ENCODE peak calls at places on chromosome 6, in seven cellular contexts. One of them, this sample, is unnamed.

GRCh38 chr6:3899061-3899460 is 49.9 kb downstream of the FAM50B start:
- DNase-seq in CD4-positive, alpha-beta T cell: no peak
- DNase-seq in fibroblast of lung: no peak
- DNase-seq in NCI-H1092: no peak
- DNase-seq in fibroblast of pulmonary artery: no peak
- DNase-seq in CD8-positive, alpha-beta T cell: no peak
- DNase-seq in activated T-cell treated with anti-CD3 and anti-CD28 coated beads for 1 hour: no peak
- DNase-seq in this sample: no peak

GRCh38 chr6:35083507-35083906 is 57.6 kb downstream of the TCP11 start:
- DNase-seq in CD4-positive, alpha-beta T cell: no peak
- DNase-seq in CD8-positive, alpha-beta T cell: no peak
- DNase-seq in NCI-H1092: no peak
- DNase-seq in fibroblast of pulmonary artery: no peak
- DNase-seq in activated T-cell treated with anti-CD3 and anti-CD28 coated beads for 1 hour: no peak
- DNase-seq in fibroblast of lung: no peak
- DNase-seq in this sample: no peak

GRCh38 chr6:12182676-12183075 is 107.5 kb upstream of the EDN1 start:
- DNase-seq in fibroblast of pulmonary artery: no peak
- DNase-seq in NCI-H1092: no peak
- DNase-seq in CD8-positive, alpha-beta T cell: no peak
- DNase-seq in activated T-cell treated with anti-CD3 and anti-CD28 coated beads for 1 hour: no peak
- DNase-seq in fibroblast of lung: peak
- DNase-seq in CD4-positive, alpha-beta T cell: no peak
- DNase-seq in this sample: no peak

GRCh38 chr6:40874495-40874894 is 164.5 kb downstream of the UNC5CL start:
- DNase-seq in activated T-cell treated with anti-CD3 and anti-CD28 coated beads for 1 hour: no peak
- DNase-seq in fibroblast of pulmonary artery: no peak
- DNase-seq in fibroblast of lung: no peak
- DNase-seq in CD8-positive, alpha-beta T cell: no peak
- DNase-seq in CD4-positive, alpha-beta T cell: no peak
- DNase-seq in NCI-H1092: no peak
- DNase-seq in this sample: no peak

GRCh38 chr6:83735461-83735860 is 26.6 kb upstream of the SNAP91 start:
- DNase-seq in NCI-H1092: no peak
- DNase-seq in fibroblast of lung: no peak
- DNase-seq in CD4-positive, alpha-beta T cell: no peak
- DNase-seq in fibroblast of pulmonary artery: no peak
- DNase-seq in activated T-cell treated with anti-CD3 and anti-CD28 coated beads for 1 hour: no peak
- DNase-seq in CD8-positive, alpha-beta T cell: no peak
- DNase-seq in this sample: no peak

GRCh38 chr6:106522557-106522956 is 106.7 kb downstream of the RTN4IP1 start:
- DNase-seq in NCI-H1092: no peak
- DNase-seq in activated T-cell treated with anti-CD3 and anti-CD28 coated beads for 1 hour: no peak
- DNase-seq in fibroblast of pulmonary artery: no peak
- DNase-seq in CD8-positive, alpha-beta T cell: no peak
- DNase-seq in fibroblast of lung: no peak
- DNase-seq in CD4-positive, alpha-beta T cell: no peak
- DNase-seq in this sample: no peak

GRCh38 chr6:68976260-68976659 is 341.2 kb downstream of the ADGRB3 start:
- DNase-seq in CD4-positive, alpha-beta T cell: no peak
- DNase-seq in NCI-H1092: no peak
- DNase-seq in fibroblast of lung: no peak
- DNase-seq in CD8-positive, alpha-beta T cell: no peak
- DNase-seq in fibroblast of pulmonary artery: peak
- DNase-seq in activated T-cell treated with anti-CD3 and anti-CD28 coated beads for 1 hour: no peak
- DNase-seq in this sample: no peak

GRCh38 chr6:54419885-54420284 is 111.6 kb downstream of the TINAG start:
- DNase-seq in activated T-cell treated with anti-CD3 and anti-CD28 coated beads for 1 hour: no peak
- DNase-seq in NCI-H1092: no peak
- DNase-seq in fibroblast of lung: peak
- DNase-seq in CD8-positive, alpha-beta T cell: no peak
- DNase-seq in CD4-positive, alpha-beta T cell: no peak
- DNase-seq in fibroblast of pulmonary artery: peak
- DNase-seq in this sample: no peak

GRCh38 chr6:83055366-83055964 is 10.2 kb downstream of the UBE3D start:
- DNase-seq in CD4-positive, alpha-beta T cell: peak
- DNase-seq in fibroblast of pulmonary artery: peak
- DNase-seq in CD8-positive, alpha-beta T cell: peak
- DNase-seq in activated T-cell treated with anti-CD3 and anti-CD28 coated beads for 1 hour: no peak
- DNase-seq in fibroblast of lung: peak
- DNase-seq in NCI-H1092: peak
- DNase-seq in this sample: peak

GRCh38 chr6:28947831-28948270 is 24.1 kb upstream of the TRIM27 start:
- DNase-seq in CD4-positive, alpha-beta T cell: no peak
- DNase-seq in NCI-H1092: no peak
- DNase-seq in CD8-positive, alpha-beta T cell: no peak
- DNase-seq in fibroblast of lung: no peak
- DNase-seq in activated T-cell treated with anti-CD3 and anti-CD28 coated beads for 1 hour: no peak
- DNase-seq in fibroblast of pulmonary artery: peak
- DNase-seq in this sample: peak

GRCh38 chr6:144284753-144285547 is at the start of gene UTRN:
- DNase-seq in activated T-cell treated with anti-CD3 and anti-CD28 coated beads for 1 hour: peak
- DNase-seq in CD4-positive, alpha-beta T cell: no peak
- DNase-seq in NCI-H1092: no peak
- DNase-seq in CD8-positive, alpha-beta T cell: peak
- DNase-seq in fibroblast of lung: peak
- DNase-seq in fibroblast of pulmonary artery: peak
- DNase-seq in this sample: no peak

GRCh38 chr6:16450821-16451220 is 212.4 kb downstream of the GMPR start:
- DNase-seq in activated T-cell treated with anti-CD3 and anti-CD28 coated beads for 1 hour: no peak
- DNase-seq in CD8-positive, alpha-beta T cell: no peak
- DNase-seq in CD4-positive, alpha-beta T cell: no peak
- DNase-seq in fibroblast of pulmonary artery: peak
- DNase-seq in fibroblast of lung: peak
- DNase-seq in NCI-H1092: no peak
- DNase-seq in this sample: no peak

GRCh38 chr6:73134588-73134987 is 90.7 kb downstream of the KHDC1L start:
- DNase-seq in activated T-cell treated with anti-CD3 and anti-CD28 coated beads for 1 hour: no peak
- DNase-seq in NCI-H1092: peak
- DNase-seq in fibroblast of lung: peak
- DNase-seq in CD4-positive, alpha-beta T cell: no peak
- DNase-seq in CD8-positive, alpha-beta T cell: no peak
- DNase-seq in fibroblast of pulmonary artery: peak
- DNase-seq in this sample: peak

GRCh38 chr6:108156180-108156937 is 9.5 kb upstream of the NR2E1 start:
- DNase-seq in fibroblast of pulmonary artery: no peak
- DNase-seq in CD8-positive, alpha-beta T cell: no peak
- DNase-seq in activated T-cell treated with anti-CD3 and anti-CD28 coated beads for 1 hour: no peak
- DNase-seq in fibroblast of lung: no peak
- DNase-seq in CD4-positive, alpha-beta T cell: no peak
- DNase-seq in NCI-H1092: no peak
- DNase-seq in this sample: peak

GRCh38 chr6:161152904-161153662 is 120.8 kb downstream of the AGPAT4 start:
- DNase-seq in NCI-H1092: no peak
- DNase-seq in activated T-cell treated with anti-CD3 and anti-CD28 coated beads for 1 hour: no peak
- DNase-seq in CD4-positive, alpha-beta T cell: no peak
- DNase-seq in CD8-positive, alpha-beta T cell: no peak
- DNase-seq in fibroblast of pulmonary artery: peak
- DNase-seq in fibroblast of lung: no peak
- DNase-seq in this sample: no peak

GRCh38 chr6:45388328-45388727 is 10.6 kb upstream of the SUPT3H start:
- DNase-seq in NCI-H1092: no peak
- DNase-seq in CD8-positive, alpha-beta T cell: no peak
- DNase-seq in fibroblast of pulmonary artery: peak
- DNase-seq in fibroblast of lung: peak
- DNase-seq in activated T-cell treated with anti-CD3 and anti-CD28 coated beads for 1 hour: no peak
- DNase-seq in CD4-positive, alpha-beta T cell: no peak
- DNase-seq in this sample: no peak

GRCh38 chr6:9020001-9020400 is 584.7 kb upstream of the SLC35B3 start:
- DNase-seq in fibroblast of pulmonary artery: peak
- DNase-seq in fibroblast of lung: peak
- DNase-seq in NCI-H1092: no peak
- DNase-seq in CD4-positive, alpha-beta T cell: no peak
- DNase-seq in CD8-positive, alpha-beta T cell: no peak
- DNase-seq in activated T-cell treated with anti-CD3 and anti-CD28 coated beads for 1 hour: no peak
- DNase-seq in this sample: no peak

GRCh38 chr6:168027521-168027920 is 30.1 kb downstream of the KIF25 start:
- DNase-seq in fibroblast of pulmonary artery: no peak
- DNase-seq in CD8-positive, alpha-beta T cell: no peak
- DNase-seq in NCI-H1092: no peak
- DNase-seq in fibroblast of lung: no peak
- DNase-seq in CD4-positive, alpha-beta T cell: no peak
- DNase-seq in activated T-cell treated with anti-CD3 and anti-CD28 coated beads for 1 hour: no peak
- DNase-seq in this sample: no peak

GRCh38 chr6:147944122-147944521 is 398.5 kb upstream of the SASH1 start:
- DNase-seq in fibroblast of pulmonary artery: no peak
- DNase-seq in activated T-cell treated with anti-CD3 and anti-CD28 coated beads for 1 hour: no peak
- DNase-seq in CD4-positive, alpha-beta T cell: no peak
- DNase-seq in fibroblast of lung: no peak
- DNase-seq in CD8-positive, alpha-beta T cell: no peak
- DNase-seq in NCI-H1092: no peak
- DNase-seq in this sample: no peak

GRCh38 chr6:4728949-4729348 is 47.3 kb upstream of the CDYL start:
- DNase-seq in NCI-H1092: no peak
- DNase-seq in fibroblast of pulmonary artery: no peak
- DNase-seq in activated T-cell treated with anti-CD3 and anti-CD28 coated beads for 1 hour: no peak
- DNase-seq in CD8-positive, alpha-beta T cell: no peak
- DNase-seq in fibroblast of lung: no peak
- DNase-seq in CD4-positive, alpha-beta T cell: no peak
- DNase-seq in this sample: no peak

GRCh38 chr6:73556796-73557195 is 36.0 kb upstream of the EEF1A1 start:
- DNase-seq in activated T-cell treated with anti-CD3 and anti-CD28 coated beads for 1 hour: no peak
- DNase-seq in fibroblast of pulmonary artery: no peak
- DNase-seq in fibroblast of lung: no peak
- DNase-seq in CD4-positive, alpha-beta T cell: no peak
- DNase-seq in CD8-positive, alpha-beta T cell: no peak
- DNase-seq in NCI-H1092: no peak
- DNase-seq in this sample: no peak

GRCh38 chr6:157952751-157953479 is 28.7 kb upstream of the SYNJ2 start:
- DNase-seq in CD4-positive, alpha-beta T cell: no peak
- DNase-seq in activated T-cell treated with anti-CD3 and anti-CD28 coated beads for 1 hour: no peak
- DNase-seq in fibroblast of lung: no peak
- DNase-seq in CD8-positive, alpha-beta T cell: no peak
- DNase-seq in fibroblast of pulmonary artery: no peak
- DNase-seq in NCI-H1092: no peak
- DNase-seq in this sample: no peak

GRCh38 chr6:19502301-19502700 is 334.9 kb upstream of the ID4 start:
- DNase-seq in NCI-H1092: no peak
- DNase-seq in CD8-positive, alpha-beta T cell: no peak
- DNase-seq in activated T-cell treated with anti-CD3 and anti-CD28 coated beads for 1 hour: no peak
- DNase-seq in fibroblast of pulmonary artery: no peak
- DNase-seq in fibroblast of lung: no peak
- DNase-seq in CD4-positive, alpha-beta T cell: no peak
- DNase-seq in this sample: no peak

GRCh38 chr6:139080255-139080920 is 51.8 kb downstream of the ABRACL start:
- DNase-seq in CD8-positive, alpha-beta T cell: no peak
- DNase-seq in CD4-positive, alpha-beta T cell: no peak
- DNase-seq in activated T-cell treated with anti-CD3 and anti-CD28 coated beads for 1 hour: no peak
- DNase-seq in fibroblast of lung: peak
- DNase-seq in fibroblast of pulmonary artery: no peak
- DNase-seq in NCI-H1092: no peak
- DNase-seq in this sample: no peak

GRCh38 chr6:3282461-3283236 is 23.9 kb downstream of the PSMG4 start:
- DNase-seq in fibroblast of lung: peak
- DNase-seq in CD8-positive, alpha-beta T cell: no peak
- DNase-seq in activated T-cell treated with anti-CD3 and anti-CD28 coated beads for 1 hour: no peak
- DNase-seq in CD4-positive, alpha-beta T cell: no peak
- DNase-seq in NCI-H1092: no peak
- DNase-seq in fibroblast of pulmonary artery: no peak
- DNase-seq in this sample: no peak

GRCh38 chr6:155335265-155335664 is 21.0 kb upstream of the TFB1M start:
- DNase-seq in CD8-positive, alpha-beta T cell: no peak
- DNase-seq in fibroblast of lung: no peak
- DNase-seq in fibroblast of pulmonary artery: no peak
- DNase-seq in NCI-H1092: no peak
- DNase-seq in activated T-cell treated with anti-CD3 and anti-CD28 coated beads for 1 hour: no peak
- DNase-seq in CD4-positive, alpha-beta T cell: no peak
- DNase-seq in this sample: no peak

GRCh38 chr6:54074591-54075195 is 36.5 kb upstream of the MLIP start:
- DNase-seq in fibroblast of lung: peak
- DNase-seq in activated T-cell treated with anti-CD3 and anti-CD28 coated beads for 1 hour: no peak
- DNase-seq in fibroblast of pulmonary artery: peak
- DNase-seq in CD4-positive, alpha-beta T cell: no peak
- DNase-seq in NCI-H1092: no peak
- DNase-seq in CD8-positive, alpha-beta T cell: no peak
- DNase-seq in this sample: no peak

GRCh38 chr6:169692516-169692915 is 9.3 kb downstream of the WDR27 start:
- DNase-seq in fibroblast of lung: peak
- DNase-seq in activated T-cell treated with anti-CD3 and anti-CD28 coated beads for 1 hour: no peak
- DNase-seq in fibroblast of pulmonary artery: peak
- DNase-seq in NCI-H1092: no peak
- DNase-seq in CD4-positive, alpha-beta T cell: no peak
- DNase-seq in CD8-positive, alpha-beta T cell: no peak
- DNase-seq in this sample: no peak

GRCh38 chr6:10847684-10848083 is 9.3 kb upstream of the MAK start:
- DNase-seq in NCI-H1092: no peak
- DNase-seq in fibroblast of lung: no peak
- DNase-seq in fibroblast of pulmonary artery: peak
- DNase-seq in CD4-positive, alpha-beta T cell: no peak
- DNase-seq in CD8-positive, alpha-beta T cell: no peak
- DNase-seq in activated T-cell treated with anti-CD3 and anti-CD28 coated beads for 1 hour: no peak
- DNase-seq in this sample: no peak

GRCh38 chr6:17584241-17584803 is 15.8 kb upstream of the FAM8A1 start:
- DNase-seq in CD8-positive, alpha-beta T cell: no peak
- DNase-seq in activated T-cell treated with anti-CD3 and anti-CD28 coated beads for 1 hour: no peak
- DNase-seq in fibroblast of pulmonary artery: peak
- DNase-seq in NCI-H1092: peak
- DNase-seq in fibroblast of lung: peak
- DNase-seq in CD4-positive, alpha-beta T cell: no peak
- DNase-seq in this sample: no peak

GRCh38 chr6:55495277-55495676 is 83.7 kb downstream of the HMGCLL1 start:
- DNase-seq in fibroblast of pulmonary artery: no peak
- DNase-seq in NCI-H1092: no peak
- DNase-seq in CD4-positive, alpha-beta T cell: no peak
- DNase-seq in activated T-cell treated with anti-CD3 and anti-CD28 coated beads for 1 hour: no peak
- DNase-seq in fibroblast of lung: no peak
- DNase-seq in CD8-positive, alpha-beta T cell: no peak
- DNase-seq in this sample: no peak

GRCh38 chr6:107657755-107658461 is 166.2 kb downstream of the SCML4 start:
- DNase-seq in activated T-cell treated with anti-CD3 and anti-CD28 coated beads for 1 hour: no peak
- DNase-seq in fibroblast of lung: peak
- DNase-seq in CD8-positive, alpha-beta T cell: peak
- DNase-seq in NCI-H1092: peak
- DNase-seq in CD4-positive, alpha-beta T cell: peak
- DNase-seq in fibroblast of pulmonary artery: peak
- DNase-seq in this sample: no peak

GRCh38 chr6:126696921-126697693 is 357.2 kb downstream of the CENPW start:
- DNase-seq in CD4-positive, alpha-beta T cell: no peak
- DNase-seq in NCI-H1092: peak
- DNase-seq in fibroblast of lung: no peak
- DNase-seq in CD8-positive, alpha-beta T cell: no peak
- DNase-seq in activated T-cell treated with anti-CD3 and anti-CD28 coated beads for 1 hour: no peak
- DNase-seq in fibroblast of pulmonary artery: no peak
- DNase-seq in this sample: no peak

GRCh38 chr6:30207619-30208295 is 5.4 kb downstream of the TRIM26 start:
- DNase-seq in CD4-positive, alpha-beta T cell: no peak
- DNase-seq in fibroblast of lung: peak
- DNase-seq in fibroblast of pulmonary artery: peak
- DNase-seq in activated T-cell treated with anti-CD3 and anti-CD28 coated beads for 1 hour: no peak
- DNase-seq in NCI-H1092: no peak
- DNase-seq in CD8-positive, alpha-beta T cell: no peak
- DNase-seq in this sample: no peak

This sample was measured in H1.